ENCODE peak calls at places on chromosomes 2 and 18, in seven cellular contexts. O is fibroblast of villous mesenchyme, T is GM23338, X is astrocyte of the cerebellum, M is dorsolateral prefrontal cortex, S is coronary artery, B is cardiac muscle cell. H is an unnamed sample.
A peak's percentile ranks its signal among the peaks of the same experiment; 100 is the strongest.

GRCh38 chr18:11689972-11690570 is 1.0 kb downstream of the GNAL start:
- DNase-seq in X (peak; percentile 3), S (no peak), M (no peak), O (peak; percentile 9), T (no peak), B (no peak), H (no peak)

GRCh38 chr2:96951125-96951654 is 35.2 kb downstream of the FAM178B start:
- DNase-seq in O (peak; percentile 58), M (peak; percentile 82), T (peak; percentile 93), B (peak; percentile 90), S (no peak), X (peak; percentile 13), H (peak; percentile 70)

GRCh38 chr2:7835693-7836680 is 845.9 kb upstream of the ID2 start:
- DNase-seq in T (no peak), O (no peak), B (no peak), X (no peak), S (no peak), M (no peak), H (no peak)

GRCh38 chr2:14909795-14910194 is 277.3 kb downstream of the LRATD1 start:
- DNase-seq in X (no peak), T (no peak), M (no peak), O (no peak), B (no peak), S (no peak), H (no peak)

GRCh38 chr2:228847684-228848083 is 423.4 kb downstream of the PID1 start:
- DNase-seq in T (no peak), M (no peak), X (peak; percentile 12), O (no peak), B (no peak), S (no peak), H (no peak)

GRCh38 chr2:231525248-231526163 is 4.7 kb downstream of the NMUR1 start:
- DNase-seq in B (no peak), X (no peak), M (no peak), O (no peak), S (no peak), T (no peak), H (no peak)

GRCh38 chr2:69436594-69436936 is 670 bp downstream of the NFU1 start:
- DNase-seq in S (no peak), O (no peak), M (no peak), X (no peak), B (no peak), T (peak; percentile 24), H (no peak)

GRCh38 chr2:23761638-23762037 is 165.3 kb downstream of the ATAD2B start:
- DNase-seq in O (peak; percentile 18), T (no peak), X (no peak), S (no peak), M (no peak), B (no peak), H (no peak)

GRCh38 chr2:48114256-48114655 is 208.0 kb upstream of the FBXO11 start:
- DNase-seq in M (no peak), O (peak; percentile 99), B (no peak), T (no peak), X (no peak), S (no peak), H (no peak)

GRCh38 chr2:102453497-102453896 is 19.5 kb upstream of the SLC9A4 start:
- DNase-seq in O (no peak), B (no peak), M (no peak), S (no peak), X (no peak), T (no peak), H (no peak)

GRCh38 chr2:79984476-79984875 is 320.1 kb downstream of the LRRTM1 start:
- DNase-seq in B (no peak), S (no peak), M (no peak), O (no peak), X (no peak), T (no peak), H (no peak)

GRCh38 chr2:219461061-219461514 is 26.4 kb downstream of the SPEG start:
- DNase-seq in M (no peak), X (no peak), T (peak; percentile 61), S (peak; percentile 90), O (no peak), B (peak; percentile 49), H (no peak)

GRCh38 chr2:73069855-73070650 is 1.5 kb downstream of the SFXN5 start:
- DNase-seq in O (peak; percentile 39), B (no peak), X (no peak), M (no peak), T (no peak), S (peak; percentile 72), H (no peak)

GRCh38 chr2:32012872-32013271 is 2.1 kb upstream of the MEMO1 start:
- DNase-seq in O (no peak), B (no peak), X (no peak), M (no peak), T (no peak), S (no peak), H (no peak)

GRCh38 chr2:55869637-55870325 is 53.8 kb downstream of the EFEMP1 start:
- DNase-seq in X (peak; percentile 86), M (no peak), T (no peak), B (no peak), S (no peak), O (no peak), H (no peak)

GRCh38 chr18:37438417-37439180 is 127.0 kb downstream of the CELF4 start:
- DNase-seq in M (no peak), X (no peak), B (no peak), S (no peak), O (no peak), T (no peak), H (no peak)

GRCh38 chr18:24200899-24201298 is 62.0 kb downstream of the CABYR start:
- DNase-seq in B (no peak), X (no peak), M (no peak), T (no peak), S (no peak), O (no peak), H (no peak)
- TF ChIP-seq CTCF in B (no peak), X (no peak), M (no peak), T (no peak), S (no peak), O (no peak), H (no peak)

DNA sequence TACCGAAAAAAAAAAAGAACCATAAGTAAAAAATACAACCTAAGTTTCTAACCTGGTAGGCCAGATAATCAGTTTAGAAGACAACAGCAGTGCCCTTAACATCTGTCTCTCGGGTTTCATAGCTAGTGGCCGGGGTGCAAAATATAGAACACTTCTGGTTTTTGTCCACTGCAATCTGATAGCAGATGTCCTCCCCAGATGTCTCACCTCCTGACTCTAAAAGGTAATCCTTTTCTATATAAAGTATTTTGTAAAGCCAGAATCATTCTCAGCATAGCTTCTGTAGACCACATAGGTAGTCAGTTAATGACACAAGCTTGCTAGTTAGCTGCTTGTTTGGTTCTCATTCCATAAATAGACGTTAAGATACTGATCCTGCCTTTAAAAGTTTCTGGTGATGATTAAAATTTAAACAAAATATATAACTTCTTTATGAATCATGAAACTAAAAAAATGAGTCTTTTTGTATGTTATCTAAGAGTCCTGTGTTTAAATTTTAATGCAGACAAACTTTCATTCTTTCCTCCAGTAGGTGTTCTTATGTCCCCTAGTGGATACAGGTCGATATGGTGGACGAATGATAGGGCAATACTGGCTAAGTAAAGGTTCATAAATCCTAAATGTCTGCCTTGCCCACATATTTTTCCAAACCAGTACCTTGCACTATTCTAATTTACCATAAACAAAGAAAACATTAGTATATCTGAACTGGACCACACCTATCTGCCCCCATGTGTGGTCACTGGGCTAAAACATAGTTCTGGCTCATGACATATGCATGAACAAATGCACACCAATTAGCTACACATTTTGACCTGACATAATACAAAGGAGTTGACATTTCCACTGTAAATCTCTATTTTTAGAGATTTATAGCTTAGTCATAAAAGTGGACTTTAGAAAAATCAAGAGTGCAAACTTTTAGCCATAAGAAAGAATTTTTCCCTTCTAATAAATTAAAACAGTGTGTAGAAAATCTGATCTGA is 171.0 kb downstream of the SRBD1 start:
- DNase-seq in X (no peak), O (no peak), M (no peak), S (no peak), B (no peak), T (no peak), H (no peak)
- TF ChIP-seq CTCF in X (peak; percentile 39), O (peak; percentile 26), M (no peak), S (no peak), B (peak; percentile 25), T (peak; percentile 47), H (no peak)

GRCh38 chr2:171407030-171407707 is 26.6 kb downstream of the METTL8 start:
- DNase-seq in S (no peak), O (no peak), T (no peak), B (no peak), M (no peak), X (no peak), H (no peak)
- TF ChIP-seq CTCF in S (no peak), O (no peak), T (no peak), B (no peak), M (no peak), X (no peak), H (no peak)

GRCh38 chr2:108195133-108195439 is 44.7 kb upstream of the SULT1C3 start:
- DNase-seq in T (no peak), M (no peak), O (no peak), X (no peak), B (no peak), S (no peak), H (no peak)
- TF ChIP-seq CTCF in T (no peak), M (no peak), O (no peak), X (no peak), B (no peak), S (no peak), H (peak; percentile 36)